ENCODE peak calls at places on chromosome 1, in five cellular contexts. K, Q, D, C and L are unnamed samples.

GRCh38 chr1:182652933-182653332 is 31.5 kb downstream of the RGS8 start:
- DNase-seq in K (no peak), Q (no peak), D (no peak), C (no peak), L (no peak)

GRCh38 chr1:14487671-14488070 is 110.8 kb upstream of the KAZN start:
- DNase-seq in K (no peak), Q (no peak), D (no peak), C (peak; percentile 7), L (no peak)

GRCh38 chr1:174659823-174660222 is 212.1 kb downstream of the GPR52 start:
- DNase-seq in K (no peak), Q (no peak), D (no peak), C (peak; percentile 16), L (no peak)

GRCh38 chr1:3599286-3599811 is 12.0 kb downstream of the MEGF6 start:
- DNase-seq in K (no peak), Q (no peak), D (no peak), C (no peak), L (no peak)

GRCh38 chr1:59026472-59026948 is 242.7 kb upstream of the JUN start:
- DNase-seq in K (no peak), Q (no peak), D (no peak), C (no peak), L (no peak)

GRCh38 chr1:155989992-155990325 is 11.6 kb upstream of the ARHGEF2 start:
- DNase-seq in K (no peak), Q (no peak), D (no peak), C (no peak), L (no peak)

GRCh38 chr1:206739411-206740076 is 31.0 kb upstream of the IL19 start:
- DNase-seq in K (no peak), Q (no peak), D (no peak), C (no peak), L (no peak)

GRCh38 chr1:198776602-198777029 is 137.8 kb downstream of the PTPRC start:
- DNase-seq in K (no peak), Q (no peak), D (peak; percentile 45), C (peak; percentile 31), L (no peak)

GRCh38 chr1:66489972-66490601 is 43.9 kb upstream of the SGIP1 start:
- DNase-seq in K (no peak), Q (no peak), D (no peak), C (no peak), L (no peak)

GRCh38 chr1:2590233-2591141 is 3.9 kb downstream of the PRXL2B start:
- DNase-seq in K (no peak), Q (no peak), D (no peak), C (no peak), L (no peak)

GRCh38 chr1:168893359-168893791 is 164.4 kb upstream of the DPT start:
- DNase-seq in K (no peak), Q (no peak), D (peak; percentile 27), C (no peak), L (no peak)

GRCh38 chr1:12011998-12012397 is 7.3 kb upstream of the MIIP start:
- DNase-seq in K (no peak), Q (no peak), D (no peak), C (no peak), L (no peak)

GRCh38 chr1:12007204-12007603 is 12.1 kb upstream of the MIIP start:
- DNase-seq in K (no peak), Q (no peak), D (no peak), C (no peak), L (no peak)

GRCh38 chr1:12010751-12011570 is 8.3 kb upstream of the MIIP start:
- DNase-seq in K (no peak), Q (no peak), D (no peak), C (no peak), L (no peak)

GRCh38 chr1:12006167-12006921 is 13.0 kb upstream of the MIIP start:
- DNase-seq in K (no peak), Q (no peak), D (no peak), C (no peak), L (no peak)

DNA sequence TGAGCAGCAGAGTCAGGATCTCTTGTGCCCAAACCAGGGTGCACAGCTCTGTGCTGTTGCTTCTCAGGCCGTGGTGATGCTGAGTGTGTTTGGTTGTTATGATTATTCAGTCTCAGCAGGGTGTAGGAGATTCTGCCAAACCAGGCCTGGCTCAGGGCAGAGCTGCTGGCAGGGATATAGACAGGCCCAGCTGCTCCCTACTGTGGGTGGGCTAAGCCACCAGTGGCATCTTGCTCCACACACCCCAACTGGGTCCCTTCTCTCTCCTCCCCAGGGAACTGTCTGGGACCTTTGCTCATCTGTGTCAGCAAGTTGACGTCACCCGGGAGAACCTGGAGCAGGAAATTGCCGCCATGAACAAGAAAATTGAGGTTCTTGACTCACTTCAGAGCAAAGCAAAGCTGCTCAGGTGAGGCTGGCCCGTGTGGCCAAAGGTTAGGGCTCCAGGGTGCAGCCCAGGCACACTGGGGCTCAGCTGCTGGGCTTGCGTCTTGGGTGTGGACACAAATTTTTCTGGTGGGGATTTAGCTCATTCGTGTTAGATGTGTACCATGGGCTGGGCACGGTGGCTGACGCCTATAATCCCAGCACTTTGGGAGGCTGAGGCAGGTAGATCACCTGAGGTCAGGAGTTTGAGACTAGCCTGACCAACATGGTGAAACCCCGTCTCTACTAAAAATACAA is 9.8 kb upstream of the MIIP start:
- DNase-seq in K (no peak), Q (no peak), D (no peak), C (no peak), L (no peak)
- TF ChIP-seq POLR2A in K (no peak), Q (no peak), D (no peak), C (no peak), L (no peak)

GRCh38 chr1:203281851-203282661 is 23.3 kb upstream of the BTG2 start:
- DNase-seq in K (no peak), Q (no peak), D (no peak), C (no peak), L (no peak)
- TF ChIP-seq POLR2A in K (no peak), Q (no peak), D (no peak), C (no peak), L (no peak)

DNA sequence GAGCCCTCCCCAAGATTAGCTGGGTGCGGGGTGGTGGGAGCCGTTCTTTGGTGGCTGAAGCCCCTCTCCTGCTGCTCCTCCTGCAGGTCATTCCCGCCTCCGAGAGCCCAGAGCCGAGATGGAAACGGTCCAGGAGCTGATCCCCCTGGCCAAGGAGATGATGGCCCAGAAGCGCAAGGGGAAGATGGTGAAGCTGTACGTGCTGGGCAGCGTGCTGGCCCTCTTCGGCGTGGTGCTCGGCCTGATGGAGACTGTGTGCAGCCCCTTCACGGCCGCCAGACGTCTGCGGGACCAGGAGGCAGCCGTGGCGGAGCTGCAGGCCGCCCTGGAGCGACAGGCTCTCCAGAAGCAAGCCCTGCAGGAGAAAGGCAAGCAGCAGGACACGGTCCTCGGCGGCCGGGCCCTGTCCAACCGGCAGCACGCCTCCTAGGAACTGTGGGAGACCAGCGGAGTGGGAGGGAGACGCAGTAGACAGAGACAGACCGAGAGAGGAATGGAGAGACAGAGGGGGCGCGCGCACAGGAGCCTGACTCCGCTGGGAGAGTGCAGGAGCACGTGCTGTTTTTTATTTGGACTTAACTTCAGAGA is 449 bp downstream of the G0S2 start:
- DNase-seq in K (peak; percentile 38), Q (no peak), D (peak; percentile 10), C (no peak), L (peak; percentile 64)
- TF ChIP-seq POLR2A in K (no peak), Q (no peak), D (no peak), C (no peak), L (no peak)

GRCh38 chr1:17335821-17336718 is 28.1 kb downstream of the PADI4 start:
- DNase-seq in K (peak; percentile 69), Q (no peak), D (peak; percentile 45), C (peak; percentile 38), L (peak; percentile 39)
- TF ChIP-seq POLR2A in K (no peak), Q (no peak), D (no peak), C (no peak), L (no peak)

DNA sequence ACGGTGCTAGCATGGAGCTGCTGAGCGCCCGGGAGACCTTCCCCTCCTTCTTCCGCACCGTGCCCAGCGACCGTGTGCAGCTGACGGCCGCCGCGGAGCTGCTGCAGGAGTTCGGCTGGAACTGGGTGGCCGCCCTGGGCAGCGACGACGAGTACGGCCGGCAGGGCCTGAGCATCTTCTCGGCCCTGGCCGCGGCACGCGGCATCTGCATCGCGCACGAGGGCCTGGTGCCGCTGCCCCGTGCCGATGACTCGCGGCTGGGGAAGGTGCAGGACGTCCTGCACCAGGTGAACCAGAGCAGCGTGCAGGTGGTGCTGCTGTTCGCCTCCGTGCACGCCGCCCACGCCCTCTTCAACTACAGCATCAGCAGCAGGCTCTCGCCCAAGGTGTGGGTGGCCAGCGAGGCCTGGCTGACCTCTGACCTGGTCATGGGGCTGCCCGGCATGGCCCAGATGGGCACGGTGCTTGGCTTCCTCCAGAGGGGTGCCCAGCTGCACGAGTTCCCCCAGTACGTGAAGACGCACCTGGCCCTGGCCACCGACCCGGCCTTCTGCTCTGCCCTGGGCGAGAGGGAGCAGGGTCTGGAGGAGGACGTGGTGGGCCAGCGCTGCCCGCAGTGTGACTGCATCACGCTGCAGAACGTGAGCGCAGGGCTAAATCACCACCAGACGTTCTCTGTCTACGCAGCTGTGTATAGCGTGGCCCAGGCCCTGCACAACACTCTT is 1.1 kb downstream of the TAS1R3 start:
- DNase-seq in K (no peak), Q (no peak), D (no peak), C (no peak), L (no peak)
- TF ChIP-seq POLR2A in K (no peak), Q (no peak), D (no peak), C (no peak), L (no peak)